ENCODE peak calls at places on chromosome 22, in ten cellular contexts. One of them, this sample, is unnamed.

GRCh38 chr22:41899992-41900651 is 14.8 kb downstream of the SHISA8 start:
- DNase-seq in heart right ventricle: peak
- DNase-seq in MM.1S: no peak
- DNase-seq in left ventricle myocardium inferior: peak
- DNase-seq in BJ: no peak
- DNase-seq in LNCaP clone FGC: no peak
- DNase-seq in GM12865: no peak
- DNase-seq in AG04450: no peak
- DNase-seq in glutamatergic neuron: no peak
- DNase-seq in HFF-Myc: no peak
- DNase-seq in this sample: no peak

GRCh38 chr22:46971141-46971775 is 208.8 kb downstream of the TBC1D22A start:
- DNase-seq in heart right ventricle: peak
- DNase-seq in MM.1S: no peak
- DNase-seq in left ventricle myocardium inferior: peak
- DNase-seq in BJ: no peak
- DNase-seq in LNCaP clone FGC: no peak
- DNase-seq in GM12865: no peak
- DNase-seq in AG04450: no peak
- DNase-seq in glutamatergic neuron: no peak
- DNase-seq in HFF-Myc: no peak
- DNase-seq in this sample: no peak

GRCh38 chr22:41619979-41620645 is 731 bp downstream of the DESI1 start:
- DNase-seq in heart right ventricle: peak
- DNase-seq in MM.1S: peak
- DNase-seq in left ventricle myocardium inferior: peak
- DNase-seq in BJ: no peak
- DNase-seq in LNCaP clone FGC: no peak
- DNase-seq in GM12865: peak
- DNase-seq in AG04450: no peak
- DNase-seq in glutamatergic neuron: peak
- DNase-seq in HFF-Myc: no peak
- DNase-seq in this sample: peak

GRCh38 chr22:25053153-25053805 is 100.8 kb downstream of the KIAA1671 start:
- DNase-seq in heart right ventricle: no peak
- DNase-seq in MM.1S: no peak
- DNase-seq in left ventricle myocardium inferior: no peak
- DNase-seq in BJ: peak
- DNase-seq in LNCaP clone FGC: no peak
- DNase-seq in GM12865: no peak
- DNase-seq in AG04450: no peak
- DNase-seq in glutamatergic neuron: no peak
- DNase-seq in HFF-Myc: no peak
- DNase-seq in this sample: no peak

GRCh38 chr22:47397673-47398072 is 635.2 kb downstream of the TBC1D22A start:
- DNase-seq in heart right ventricle: no peak
- DNase-seq in MM.1S: no peak
- DNase-seq in left ventricle myocardium inferior: no peak
- DNase-seq in BJ: no peak
- DNase-seq in LNCaP clone FGC: no peak
- DNase-seq in GM12865: no peak
- DNase-seq in AG04450: no peak
- DNase-seq in glutamatergic neuron: no peak
- DNase-seq in HFF-Myc: no peak
- DNase-seq in this sample: no peak

GRCh38 chr22:23534851-23535717 is 45.0 kb downstream of the IGLL1 start:
- DNase-seq in heart right ventricle: no peak
- DNase-seq in MM.1S: no peak
- DNase-seq in left ventricle myocardium inferior: no peak
- DNase-seq in BJ: no peak
- DNase-seq in LNCaP clone FGC: no peak
- DNase-seq in GM12865: no peak
- DNase-seq in AG04450: no peak
- DNase-seq in glutamatergic neuron: no peak
- DNase-seq in HFF-Myc: no peak
- DNase-seq in this sample: no peak

GRCh38 chr22:20606041-20606783 is 98.8 kb downstream of the MED15 start:
- DNase-seq in heart right ventricle: peak
- DNase-seq in MM.1S: peak
- DNase-seq in left ventricle myocardium inferior: no peak
- DNase-seq in BJ: no peak
- DNase-seq in LNCaP clone FGC: peak
- DNase-seq in GM12865: peak
- DNase-seq in AG04450: peak
- DNase-seq in glutamatergic neuron: peak
- DNase-seq in HFF-Myc: no peak
- DNase-seq in this sample: peak

GRCh38 chr22:31618057-31618456 is 44.0 kb downstream of the PISD start:
- DNase-seq in heart right ventricle: no peak
- DNase-seq in MM.1S: no peak
- DNase-seq in left ventricle myocardium inferior: no peak
- DNase-seq in BJ: no peak
- DNase-seq in LNCaP clone FGC: no peak
- DNase-seq in GM12865: no peak
- DNase-seq in AG04450: no peak
- DNase-seq in glutamatergic neuron: no peak
- DNase-seq in HFF-Myc: no peak
- DNase-seq in this sample: no peak

GRCh38 chr22:50244420-50245213 is at the start of gene TUBGCP6:
- DNase-seq in heart right ventricle: peak
- DNase-seq in MM.1S: peak
- DNase-seq in left ventricle myocardium inferior: peak
- DNase-seq in BJ: no peak
- DNase-seq in LNCaP clone FGC: peak
- DNase-seq in GM12865: peak
- DNase-seq in AG04450: peak
- DNase-seq in glutamatergic neuron: peak
- DNase-seq in HFF-Myc: peak
- DNase-seq in this sample: peak

GRCh38 chr22:30460147-30460546 is 11.7 kb downstream of the SEC14L3 start:
- DNase-seq in heart right ventricle: no peak
- DNase-seq in MM.1S: no peak
- DNase-seq in left ventricle myocardium inferior: no peak
- DNase-seq in BJ: no peak
- DNase-seq in LNCaP clone FGC: peak
- DNase-seq in GM12865: no peak
- DNase-seq in AG04450: no peak
- DNase-seq in glutamatergic neuron: no peak
- DNase-seq in HFF-Myc: no peak
- DNase-seq in this sample: no peak

GRCh38 chr22:47320560-47320959 is 558.1 kb downstream of the TBC1D22A start:
- DNase-seq in heart right ventricle: no peak
- DNase-seq in MM.1S: no peak
- DNase-seq in left ventricle myocardium inferior: no peak
- DNase-seq in BJ: no peak
- DNase-seq in LNCaP clone FGC: no peak
- DNase-seq in GM12865: no peak
- DNase-seq in AG04450: no peak
- DNase-seq in glutamatergic neuron: no peak
- DNase-seq in HFF-Myc: no peak
- DNase-seq in this sample: no peak

GRCh38 chr22:21013742-21014201 is 1.2 kb upstream of the P2RX6 start:
- DNase-seq in heart right ventricle: no peak
- DNase-seq in MM.1S: no peak
- DNase-seq in left ventricle myocardium inferior: no peak
- DNase-seq in BJ: no peak
- DNase-seq in LNCaP clone FGC: no peak
- DNase-seq in GM12865: no peak
- DNase-seq in AG04450: no peak
- DNase-seq in glutamatergic neuron: no peak
- DNase-seq in HFF-Myc: no peak
- DNase-seq in this sample: no peak

GRCh38 chr22:46525681-46526483 is 11.5 kb downstream of the CELSR1 start:
- DNase-seq in heart right ventricle: no peak
- DNase-seq in MM.1S: no peak
- DNase-seq in left ventricle myocardium inferior: no peak
- DNase-seq in BJ: no peak
- DNase-seq in LNCaP clone FGC: peak
- DNase-seq in GM12865: no peak
- DNase-seq in AG04450: no peak
- DNase-seq in glutamatergic neuron: no peak
- DNase-seq in HFF-Myc: no peak
- DNase-seq in this sample: no peak

GRCh38 chr22:35430897-35431322 is 31.0 kb downstream of the MCM5 start:
- DNase-seq in heart right ventricle: peak
- DNase-seq in MM.1S: peak
- DNase-seq in left ventricle myocardium inferior: peak
- DNase-seq in BJ: peak
- DNase-seq in LNCaP clone FGC: peak
- DNase-seq in GM12865: peak
- DNase-seq in AG04450: peak
- DNase-seq in glutamatergic neuron: peak
- DNase-seq in HFF-Myc: peak
- DNase-seq in this sample: peak

GRCh38 chr22:48489551-48490512 is 1337.8 kb downstream of the BRD1 start:
- DNase-seq in heart right ventricle: no peak
- DNase-seq in MM.1S: peak
- DNase-seq in left ventricle myocardium inferior: no peak
- DNase-seq in BJ: no peak
- DNase-seq in LNCaP clone FGC: no peak
- DNase-seq in GM12865: no peak
- DNase-seq in AG04450: no peak
- DNase-seq in glutamatergic neuron: peak
- DNase-seq in HFF-Myc: no peak
- DNase-seq in this sample: peak

GRCh38 chr22:40679964-40680818 is 907 bp downstream of the MCHR1 start:
- DNase-seq in heart right ventricle: no peak
- DNase-seq in MM.1S: no peak
- DNase-seq in left ventricle myocardium inferior: no peak
- DNase-seq in BJ: no peak
- DNase-seq in LNCaP clone FGC: no peak
- DNase-seq in GM12865: no peak
- DNase-seq in AG04450: no peak
- DNase-seq in glutamatergic neuron: no peak
- DNase-seq in HFF-Myc: no peak
- DNase-seq in this sample: no peak

GRCh38 chr22:22942511-22943329 is 55.1 kb downstream of the IGLL5 start:
- DNase-seq in heart right ventricle: peak
- DNase-seq in MM.1S: peak
- DNase-seq in left ventricle myocardium inferior: peak
- DNase-seq in BJ: no peak
- DNase-seq in LNCaP clone FGC: no peak
- DNase-seq in GM12865: peak
- DNase-seq in AG04450: no peak
- DNase-seq in glutamatergic neuron: peak
- DNase-seq in HFF-Myc: peak
- DNase-seq in this sample: peak

GRCh38 chr22:29306830-29307657 is 594 bp downstream of the GAS2L1 start:
- DNase-seq in heart right ventricle: peak
- DNase-seq in MM.1S: peak
- DNase-seq in left ventricle myocardium inferior: peak
- DNase-seq in BJ: no peak
- DNase-seq in LNCaP clone FGC: no peak
- DNase-seq in GM12865: no peak
- DNase-seq in AG04450: no peak
- DNase-seq in glutamatergic neuron: peak
- DNase-seq in HFF-Myc: no peak
- DNase-seq in this sample: peak

GRCh38 chr22:29307658-29308147 is 1.3 kb downstream of the GAS2L1 start:
- DNase-seq in heart right ventricle: no peak
- DNase-seq in MM.1S: no peak
- DNase-seq in left ventricle myocardium inferior: no peak
- DNase-seq in BJ: no peak
- DNase-seq in LNCaP clone FGC: no peak
- DNase-seq in GM12865: no peak
- DNase-seq in AG04450: no peak
- DNase-seq in glutamatergic neuron: no peak
- DNase-seq in HFF-Myc: no peak
- DNase-seq in this sample: no peak

GRCh38 chr22:29305836-29306174 is 645 bp upstream of the GAS2L1 start:
- DNase-seq in heart right ventricle: no peak
- DNase-seq in MM.1S: no peak
- DNase-seq in left ventricle myocardium inferior: no peak
- DNase-seq in BJ: no peak
- DNase-seq in LNCaP clone FGC: no peak
- DNase-seq in GM12865: no peak
- DNase-seq in AG04450: no peak
- DNase-seq in glutamatergic neuron: no peak
- DNase-seq in HFF-Myc: no peak
- DNase-seq in this sample: no peak

GRCh38 chr22:29308148-29308790 is 1.8 kb downstream of the GAS2L1 start:
- DNase-seq in heart right ventricle: no peak
- DNase-seq in MM.1S: no peak
- DNase-seq in left ventricle myocardium inferior: no peak
- DNase-seq in BJ: no peak
- DNase-seq in LNCaP clone FGC: no peak
- DNase-seq in GM12865: no peak
- DNase-seq in AG04450: no peak
- DNase-seq in glutamatergic neuron: no peak
- DNase-seq in HFF-Myc: no peak
- DNase-seq in this sample: no peak

GRCh38 chr22:29306175-29306829 is at the start of gene GAS2L1:
- DNase-seq in heart right ventricle: peak
- DNase-seq in MM.1S: peak
- DNase-seq in left ventricle myocardium inferior: peak
- DNase-seq in BJ: no peak
- DNase-seq in LNCaP clone FGC: no peak
- DNase-seq in GM12865: peak
- DNase-seq in AG04450: peak
- DNase-seq in glutamatergic neuron: peak
- DNase-seq in HFF-Myc: peak
- DNase-seq in this sample: peak
- TF ChIP-seq CTCF in heart right ventricle: peak
- TF ChIP-seq CTCF in MM.1S: peak
- TF ChIP-seq CTCF in left ventricle myocardium inferior: peak
- TF ChIP-seq CTCF in BJ: peak
- TF ChIP-seq CTCF in LNCaP clone FGC: peak
- TF ChIP-seq CTCF in GM12865: peak
- TF ChIP-seq CTCF in AG04450: peak
- TF ChIP-seq CTCF in glutamatergic neuron: peak
- TF ChIP-seq CTCF in HFF-Myc: peak
- TF ChIP-seq CTCF in this sample: peak

GRCh38 chr22:43270314-43270908 is 72.8 kb downstream of the SCUBE1 start:
- DNase-seq in heart right ventricle: no peak
- DNase-seq in MM.1S: peak
- DNase-seq in left ventricle myocardium inferior: no peak
- DNase-seq in BJ: no peak
- DNase-seq in LNCaP clone FGC: no peak
- DNase-seq in GM12865: peak
- DNase-seq in AG04450: no peak
- DNase-seq in glutamatergic neuron: no peak
- DNase-seq in HFF-Myc: no peak
- DNase-seq in this sample: peak
- TF ChIP-seq CTCF in heart right ventricle: no peak
- TF ChIP-seq CTCF in MM.1S: peak
- TF ChIP-seq CTCF in left ventricle myocardium inferior: no peak
- TF ChIP-seq CTCF in BJ: peak
- TF ChIP-seq CTCF in LNCaP clone FGC: no peak
- TF ChIP-seq CTCF in GM12865: peak
- TF ChIP-seq CTCF in AG04450: peak
- TF ChIP-seq CTCF in glutamatergic neuron: no peak
- TF ChIP-seq CTCF in HFF-Myc: peak
- TF ChIP-seq CTCF in this sample: no peak

GRCh38 chr22:37225481-37225880 is 13.2 kb upstream of the SSTR3 start:
- DNase-seq in heart right ventricle: no peak
- DNase-seq in MM.1S: peak
- DNase-seq in left ventricle myocardium inferior: no peak
- DNase-seq in BJ: no peak
- DNase-seq in LNCaP clone FGC: no peak
- DNase-seq in GM12865: no peak
- DNase-seq in AG04450: no peak
- DNase-seq in glutamatergic neuron: no peak
- DNase-seq in HFF-Myc: no peak
- DNase-seq in this sample: no peak
- TF ChIP-seq CTCF in heart right ventricle: no peak
- TF ChIP-seq CTCF in MM.1S: peak
- TF ChIP-seq CTCF in left ventricle myocardium inferior: no peak
- TF ChIP-seq CTCF in BJ: no peak
- TF ChIP-seq CTCF in LNCaP clone FGC: peak
- TF ChIP-seq CTCF in GM12865: peak
- TF ChIP-seq CTCF in AG04450: peak
- TF ChIP-seq CTCF in glutamatergic neuron: no peak
- TF ChIP-seq CTCF in HFF-Myc: peak
- TF ChIP-seq CTCF in this sample: no peak

GRCh38 chr22:19085233-19086043 is 36.8 kb downstream of the DGCR2 start:
- DNase-seq in heart right ventricle: no peak
- DNase-seq in MM.1S: peak
- DNase-seq in left ventricle myocardium inferior: no peak
- DNase-seq in BJ: no peak
- DNase-seq in LNCaP clone FGC: no peak
- DNase-seq in GM12865: peak
- DNase-seq in AG04450: no peak
- DNase-seq in glutamatergic neuron: no peak
- DNase-seq in HFF-Myc: no peak
- DNase-seq in this sample: peak
- TF ChIP-seq CTCF in heart right ventricle: peak
- TF ChIP-seq CTCF in MM.1S: peak
- TF ChIP-seq CTCF in left ventricle myocardium inferior: peak
- TF ChIP-seq CTCF in BJ: peak
- TF ChIP-seq CTCF in LNCaP clone FGC: peak
- TF ChIP-seq CTCF in GM12865: peak
- TF ChIP-seq CTCF in AG04450: peak
- TF ChIP-seq CTCF in glutamatergic neuron: no peak
- TF ChIP-seq CTCF in HFF-Myc: peak
- TF ChIP-seq CTCF in this sample: peak